ENCODE peak calls at places on chromosomes 12 and 14, in six cellular contexts. H is HCT116, X is testis, D is HepG2, J is heart left ventricle, Z is esophagus muscularis mucosa. F is an unnamed sample. For H3K36me3, the result is how much of the 10 kb centered on the place peaks cover.

GRCh38 chr14:40271480-40271879 is 839.2 kb upstream of the FBXO33 start:
- DNase-seq in H (no peak), X (no peak), D (no peak), J (no peak), Z (no peak), F (no peak)

GRCh38 chr12:49043856-49044258 is 16.7 kb downstream of the KMT2D start:
- DNase-seq in H (no peak), X (peak), D (peak), J (peak), Z (no peak), F (no peak)

GRCh38 chr14:21626491-21627230 is 8.1 kb downstream of the OR10G2 start:
- DNase-seq in H (no peak), X (no peak), D (no peak), J (no peak), Z (no peak), F (no peak)

GRCh38 chr12:108612788-108613282 is 15.0 kb upstream of the TMEM119 start:
- DNase-seq in H (peak), X (no peak), D (no peak), J (no peak), Z (no peak), F (no peak)

GRCh38 chr14:37047996-37048395 is 124.4 kb downstream of the SLC25A21 start:
- DNase-seq in H (no peak), X (no peak), D (no peak), J (no peak), Z (no peak), F (no peak)

GRCh38 chr12:31715283-31715825 is 13.5 kb downstream of the AMN1 start:
- DNase-seq in H (no peak), X (no peak), D (peak), J (no peak), Z (no peak), F (no peak)

GRCh38 chr12:43104524-43104923 is 447.5 kb downstream of the ADAMTS20 start:
- DNase-seq in H (no peak), X (no peak), D (no peak), J (no peak), Z (no peak), F (no peak)

GRCh38 chr12:1993341-1993740 is 10.9 kb downstream of the DCP1B start:
- DNase-seq in H (peak), X (no peak), D (peak), J (no peak), Z (no peak), F (no peak)

GRCh38 chr14:43587183-43587582 is 919.9 kb downstream of the FSCB start:
- DNase-seq in H (no peak), X (no peak), D (no peak), J (no peak), Z (no peak), F (no peak)

GRCh38 chr12:32896438-32897275 is at the start of gene PKP2:
- DNase-seq in H (peak), X (peak), D (peak), J (peak), Z (no peak), F (peak)

GRCh38 chr14:61452452-61452851 is 131.1 kb downstream of the PRKCH start:
- DNase-seq in H (no peak), X (no peak), D (no peak), J (no peak), Z (peak), F (no peak)

DNA sequence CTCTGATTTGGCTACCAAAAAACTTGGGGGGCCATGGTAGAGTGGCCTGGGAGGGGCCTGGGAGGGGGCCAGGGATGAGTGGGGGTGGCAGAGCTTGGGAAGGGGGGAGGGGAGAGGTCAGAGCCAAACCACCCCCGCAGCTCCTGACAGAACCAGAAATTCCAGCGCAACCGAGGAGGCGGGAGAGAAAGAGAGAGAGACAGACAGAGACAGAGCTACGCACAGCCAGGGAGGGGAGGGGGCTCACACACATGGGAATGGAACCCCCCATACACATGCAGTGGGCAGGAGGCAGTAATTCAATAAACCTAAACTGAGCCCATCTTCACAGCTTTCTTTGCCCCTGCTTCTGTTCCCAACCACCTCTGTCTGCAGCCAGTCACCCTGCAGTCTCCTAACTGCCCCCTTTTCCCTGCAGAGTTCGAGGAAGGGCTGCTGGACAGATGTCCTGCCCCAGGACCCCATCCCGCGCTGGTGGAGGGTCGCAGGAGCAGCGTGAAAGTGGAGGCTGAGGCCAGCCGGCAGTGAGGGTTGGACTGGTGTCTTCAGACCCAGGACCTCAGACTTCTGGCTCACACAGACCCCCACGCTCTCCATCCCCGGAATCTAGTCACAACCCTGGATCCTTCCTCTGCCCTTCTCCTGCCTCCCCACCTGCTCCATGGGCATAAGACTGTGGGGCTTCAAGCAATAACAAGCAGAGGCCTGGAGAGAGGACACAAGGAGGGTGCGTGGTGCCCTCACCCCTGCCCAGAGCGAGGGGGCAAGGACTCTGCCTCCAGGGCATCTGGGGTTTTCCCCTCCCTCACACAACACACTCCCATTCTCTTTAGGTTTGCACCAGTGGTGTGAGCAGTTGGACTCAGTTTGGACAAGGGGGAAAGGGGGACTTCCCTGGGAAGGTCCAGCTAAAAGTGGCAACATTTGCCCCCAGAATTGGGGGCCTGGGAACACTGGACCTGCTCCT is 5.6 kb downstream of the NAB2 start:
- DNase-seq in H (no peak), X (no peak), D (no peak), J (no peak), Z (no peak), F (no peak)
- TF ChIP-seq POLR2A in H (no peak), X (no peak), D (no peak), J (no peak), Z (no peak), F (no peak)

GRCh38 chr14:24238123-24238522 is 4.3 kb downstream of the TINF2 start:
- DNase-seq in H (no peak), X (no peak), D (no peak), J (no peak), Z (no peak), F (no peak)

GRCh38 chr14:24238527-24239037 is 3.8 kb downstream of the TINF2 start:
- DNase-seq in H (no peak), X (no peak), D (no peak), J (no peak), Z (no peak), F (no peak)

GRCh38 chr14:24235804-24236688 is 3.3 kb downstream of the GMPR2 start:
- DNase-seq in H (no peak), X (no peak), D (no peak), J (no peak), Z (no peak), F (no peak)

GRCh38 chr14:24236689-24237462 is 4.1 kb downstream of the GMPR2 start:
- DNase-seq in H (no peak), X (no peak), D (no peak), J (no peak), Z (no peak), F (no peak)

GRCh38 chr14:24237463-24237955 is 4.8 kb downstream of the GMPR2 start:
- DNase-seq in H (no peak), X (no peak), D (no peak), J (no peak), Z (no peak), F (no peak)
- H3K36me3 ChIP-seq in H (under half), X (under half), D (under half), J (under half), Z (half or more), F (half or more)

DNA sequence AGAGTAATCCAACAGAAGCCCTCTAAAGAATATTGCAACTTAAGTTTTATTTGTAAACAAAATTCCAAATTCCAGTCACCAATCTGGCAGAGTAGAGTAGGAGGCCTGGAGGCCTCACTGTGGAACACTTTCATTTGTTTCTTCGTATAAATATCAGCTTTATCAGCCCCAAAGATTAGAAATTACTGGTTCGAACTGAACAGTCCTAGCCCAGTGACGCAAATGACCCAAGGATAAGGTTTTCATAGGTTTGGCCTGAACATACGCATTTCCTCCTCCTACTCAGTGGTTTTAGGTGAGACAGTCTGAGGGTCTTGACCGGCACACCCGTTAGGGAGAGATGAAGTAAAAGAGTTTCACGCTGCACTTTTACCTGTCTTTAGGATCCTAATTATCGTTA is 1.7 kb downstream of the CDC42BPB start:
- DNase-seq in H (no peak), X (peak), D (no peak), J (no peak), Z (no peak), F (no peak)
- TF ChIP-seq POLR2A in H (no peak), X (no peak), D (no peak), J (no peak), Z (no peak), F (no peak)

GRCh38 chr12:132726386-132726785 is 15.7 kb downstream of the PGAM5 start:
- DNase-seq in H (no peak), X (no peak), D (no peak), J (no peak), Z (no peak), F (no peak)

GRCh38 chr12:132727091-132727794 is 16.6 kb downstream of the PGAM5 start:
- DNase-seq in H (no peak), X (no peak), D (no peak), J (no peak), Z (no peak), F (no peak)

GRCh38 chr12:132730353-132730752 is 19.7 kb downstream of the PGAM5 start:
- DNase-seq in H (no peak), X (no peak), D (no peak), J (no peak), Z (no peak), F (no peak)

GRCh38 chr12:132731574-132731973 is 20.9 kb downstream of the PGAM5 start:
- DNase-seq in H (no peak), X (no peak), D (no peak), J (no peak), Z (no peak), F (no peak)

GRCh38 chr12:132729541-132730320 is 19.1 kb downstream of the PGAM5 start:
- DNase-seq in H (no peak), X (no peak), D (no peak), J (no peak), Z (no peak), F (no peak)
- H3K36me3 ChIP-seq in H (under half), X (under half), D (under half), J (under half), Z (half or more), F (half or more)

DNA sequence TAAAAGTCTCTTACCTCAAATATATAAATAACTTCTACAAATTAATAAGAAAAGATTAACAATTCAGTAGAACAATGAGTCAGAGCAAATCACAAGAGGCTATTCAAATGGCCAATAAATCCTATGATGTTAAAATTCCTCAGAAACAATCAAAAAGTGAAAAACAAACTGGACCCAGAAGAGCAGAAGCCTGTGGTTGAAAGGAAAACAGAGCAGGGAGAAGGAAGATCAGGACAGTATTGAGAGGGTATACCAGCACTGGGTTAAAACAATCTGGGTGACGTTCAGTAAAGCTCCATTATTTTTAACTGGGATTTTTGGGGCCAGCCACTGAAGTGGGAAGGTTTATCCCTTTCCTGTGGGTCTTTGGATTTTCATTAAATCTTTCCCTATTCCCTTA is 39.7 kb upstream of the PCED1B start:
- DNase-seq in H (no peak), X (no peak), D (no peak), J (no peak), Z (no peak), F (no peak)
- TF ChIP-seq POLR2A in H (no peak), X (no peak), D (no peak), J (no peak), Z (no peak), F (no peak)

DNA sequence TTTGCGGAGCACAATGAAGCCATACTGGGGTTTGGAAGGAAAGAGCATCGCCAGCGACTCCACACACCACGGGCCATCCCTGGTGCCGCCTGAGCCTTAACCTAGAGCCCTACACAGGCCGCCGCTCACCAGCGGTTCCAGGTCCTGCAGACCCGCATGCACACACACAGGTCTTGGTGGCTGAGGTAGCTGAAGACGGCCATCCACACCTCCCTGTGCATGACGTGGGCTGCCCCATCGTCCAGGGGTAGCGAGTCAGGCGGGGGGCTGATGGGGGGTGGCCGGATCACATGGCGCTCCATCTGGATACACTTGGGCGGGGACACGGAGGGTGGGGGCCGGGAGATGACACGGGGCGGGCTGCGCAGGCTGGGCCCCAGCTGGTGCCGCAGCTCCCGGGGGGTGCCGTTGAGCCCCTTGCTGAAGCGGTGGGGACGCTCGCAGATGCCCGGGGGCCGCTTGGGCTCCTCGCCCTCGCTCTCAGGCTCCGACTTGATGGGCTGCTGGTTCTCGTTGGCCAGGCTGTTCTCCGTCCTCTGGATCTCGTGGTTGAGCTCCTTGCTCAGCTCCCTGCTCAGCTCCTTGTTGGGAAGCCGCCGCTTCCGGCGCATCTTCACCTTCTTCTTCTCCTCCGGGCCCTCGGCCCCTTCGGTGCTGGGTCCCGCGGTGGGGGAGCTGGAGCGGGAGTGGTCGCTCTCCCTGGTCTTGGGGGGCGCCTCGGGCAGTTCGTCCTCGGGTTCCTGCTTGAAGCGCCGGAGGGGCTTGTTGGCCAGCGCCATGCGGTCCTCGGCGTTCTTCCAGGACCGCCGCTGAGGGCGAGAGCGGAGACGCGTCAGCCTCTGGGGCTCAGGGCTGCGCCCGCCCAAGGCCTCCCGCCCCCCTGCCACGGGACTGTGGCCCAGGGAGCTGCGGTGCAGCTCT is 42.4 kb downstream of the RNF34 start:
- DNase-seq in H (no peak), X (no peak), D (no peak), J (no peak), Z (no peak), F (no peak)
- H3K36me3 ChIP-seq in H (under half), X (under half), D (under half), J (under half), Z (under half), F (under half)

GRCh38 chr14:91745329-91745728 is 13.4 kb upstream of the CATSPERB start:
- DNase-seq in H (no peak), X (no peak), D (no peak), J (no peak), Z (no peak), F (no peak)
- TF ChIP-seq POLR2A in H (no peak), X (no peak), D (no peak), J (no peak), Z (no peak), F (no peak)

GRCh38 chr14:75685910-75686309 is 24.9 kb downstream of the TTLL5 start:
- DNase-seq in H (no peak), X (no peak), D (no peak), J (no peak), Z (no peak), F (no peak)

GRCh38 chr14:75689012-75689411 is 28.0 kb downstream of the TTLL5 start:
- DNase-seq in H (no peak), X (no peak), D (no peak), J (peak), Z (no peak), F (no peak)

DNA sequence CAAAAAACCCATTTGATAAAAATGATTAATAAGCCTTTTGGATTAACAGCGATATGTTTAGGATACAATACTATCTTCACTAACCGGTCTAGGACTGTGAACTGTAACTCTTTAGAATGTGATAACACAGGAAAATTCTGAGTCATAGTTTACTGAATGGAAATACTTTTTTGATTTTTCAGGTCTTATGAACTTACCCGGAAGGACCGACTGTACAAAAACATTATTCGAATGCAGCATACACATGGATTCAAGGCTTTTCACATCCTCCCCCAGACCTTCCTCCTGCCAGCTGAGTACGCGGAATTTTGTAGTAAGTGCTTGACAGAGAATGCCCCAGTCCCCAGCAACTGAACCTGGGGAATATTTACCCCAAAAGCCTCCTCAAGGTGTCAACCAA is 29.0 kb downstream of the TTLL5 start:
- DNase-seq in H (no peak), X (no peak), D (no peak), J (no peak), Z (no peak), F (no peak)
- H3K36me3 ChIP-seq in H (under half), X (under half), D (under half), J (under half), Z (under half), F (under half)

DNA sequence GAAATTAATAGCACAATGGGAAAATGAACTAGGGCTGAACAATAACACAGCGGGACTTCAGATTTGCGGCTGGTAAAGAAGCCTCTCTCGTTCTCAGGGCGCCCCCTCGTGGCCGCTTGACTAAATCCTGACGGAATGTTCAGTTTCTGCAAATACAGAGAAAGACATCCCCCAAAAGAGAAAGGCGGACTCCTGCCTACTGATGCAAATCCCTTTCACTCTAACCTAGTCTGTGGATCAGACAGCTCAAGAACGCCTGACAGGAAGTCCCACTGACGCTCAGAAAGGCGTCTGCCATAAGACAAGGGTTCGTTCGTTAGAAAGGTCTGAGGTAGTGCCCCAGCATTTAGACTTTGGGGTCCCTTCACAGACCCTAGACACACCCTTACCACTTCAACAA is 2.5 kb downstream of the NUAK1 start:
- DNase-seq in H (peak), X (peak), D (peak), J (peak), Z (peak), F (peak)
- TF ChIP-seq POLR2A in H (no peak), X (no peak), D (no peak), J (no peak), Z (no peak), F (no peak)

GRCh38 chr12:57826966-57827365 is 8.4 kb upstream of the AVIL start:
- DNase-seq in H (no peak), X (no peak), D (no peak), J (no peak), Z (no peak), F (no peak)
- H3K36me3 ChIP-seq in H (under half), X (under half), D (under half), J (half or more), Z (half or more), F (half or more)